ENCODE peak calls at places on chromosome 7, in five cellular contexts. Z is OCI-LY7; V is NB4; O is cardiac fibroblast; N is activated CD8-positive, alpha-beta memory T cell treated with anti-CD3 and anti-CD28 coated beads for 1 hour. U is an unnamed sample.

GRCh38 chr7:158574308-158575036 is 13.2 kb downstream of the PTPRN2 start:
- DNase-seq in Z (no peak), O (no peak), V (peak), N (no peak), U (no peak)

GRCh38 chr7:34104992-34105391 is 199.7 kb downstream of the BMPER start:
- DNase-seq in O (peak), Z (no peak), N (no peak), V (no peak), U (no peak)

GRCh38 chr7:46486264-46487206 is 565.5 kb upstream of the IGFBP3 start:
- DNase-seq in N (no peak), Z (no peak), V (no peak), O (peak), U (no peak)

GRCh38 chr7:50308301-50309129 is 4.0 kb downstream of the IKZF1 start:
- DNase-seq in N (no peak), V (peak), O (no peak), Z (peak), U (no peak)

GRCh38 chr7:125074141-125074540 is 144.5 kb upstream of the POT1 start:
- DNase-seq in O (no peak), V (no peak), N (no peak), Z (no peak), U (no peak)

GRCh38 chr7:134457166-134457565 is 1.7 kb downstream of the AKR1B1 start:
- DNase-seq in V (no peak), N (no peak), Z (no peak), O (no peak), U (no peak)

GRCh38 chr7:82678259-82678658 is 234.7 kb upstream of the CACNA2D1 start:
- DNase-seq in N (no peak), Z (no peak), V (no peak), O (no peak), U (no peak)

GRCh38 chr7:111697771-111698170 is 135.5 kb upstream of the IMMP2L start:
- DNase-seq in V (no peak), N (no peak), Z (no peak), O (no peak), U (no peak)

GRCh38 chr7:123538189-123538714 is 3.9 kb upstream of the IQUB start:
- DNase-seq in V (no peak), N (no peak), Z (no peak), O (peak), U (peak)

GRCh38 chr7:732094-732541 is 5.0 kb upstream of the PRKAR1B start:
- DNase-seq in V (peak), O (peak), Z (no peak), N (no peak), U (peak)

GRCh38 chr7:93178213-93178612 is 30.0 kb upstream of the SAMD9L start:
- DNase-seq in Z (no peak), V (peak), O (peak), N (no peak), U (peak)

GRCh38 chr7:105853931-105854419 is 22.4 kb downstream of the ATXN7L1 start:
- DNase-seq in Z (no peak), O (no peak), V (peak), N (no peak), U (peak)

GRCh38 chr7:5692112-5692844 is 89.2 kb downstream of the RNF216 start:
- DNase-seq in N (no peak), Z (no peak), V (peak), O (peak), U (peak)

GRCh38 chr7:34041716-34042115 is 136.4 kb downstream of the BMPER start:
- DNase-seq in N (no peak), Z (no peak), V (no peak), O (peak), U (no peak)

GRCh38 chr7:151769189-151769821 is 107.6 kb downstream of the PRKAG2 start:
- DNase-seq in V (no peak), O (no peak), N (peak), Z (peak), U (no peak)

GRCh38 chr7:134447383-134447782 is 11.5 kb downstream of the AKR1B1 start:
- DNase-seq in O (no peak), V (peak), N (no peak), Z (no peak), U (no peak)

GRCh38 chr7:128773604-128774003 is 2.0 kb downstream of the OPN1SW start:
- DNase-seq in O (no peak), Z (no peak), N (no peak), V (no peak), U (no peak)

GRCh38 chr7:45888185-45888992 is at the start of gene IGFBP1:
- DNase-seq in O (no peak), Z (no peak), V (no peak), N (no peak), U (peak)

GRCh38 chr7:135428011-135428410 is 81.9 kb downstream of the CNOT4 start:
- DNase-seq in O (no peak), Z (no peak), N (no peak), V (no peak), U (no peak)

GRCh38 chr7:157250605-157251228 is 86.1 kb upstream of the DNAJB6 start:
- DNase-seq in N (no peak), O (peak), V (peak), Z (peak), U (peak)

GRCh38 chr7:101659706-101660105 is 30.6 kb upstream of the MYL10 start:
- DNase-seq in Z (no peak), O (no peak), N (no peak), V (no peak), U (no peak)

GRCh38 chr7:897086-897485 is 20.7 kb downstream of the GET4 start:
- DNase-seq in O (no peak), V (no peak), Z (no peak), N (no peak), U (no peak)

GRCh38 chr7:73671317-73671651 is 3.7 kb downstream of the VPS37D start:
- DNase-seq in N (no peak), O (no peak), V (no peak), Z (no peak), U (no peak)

GRCh38 chr7:90413185-90413528 is 9.9 kb downstream of the CLDN12 start:
- DNase-seq in V (no peak), N (no peak), O (no peak), Z (no peak), U (no peak)

GRCh38 chr7:115340828-115341227 is 418.9 kb downstream of the MDFIC start:
- DNase-seq in N (no peak), Z (no peak), V (peak), O (peak), U (peak)

GRCh38 chr7:123797673-123798526 is 47.1 kb upstream of the HYAL4 start:
- DNase-seq in O (peak), N (no peak), V (peak), Z (peak), U (peak)

GRCh38 chr7:665251-665650 is 61.2 kb upstream of the DNAAF5 start:
- DNase-seq in V (no peak), Z (no peak), N (no peak), O (peak), U (no peak)

GRCh38 chr7:3949226-3949625 is 648.2 kb downstream of the SDK1 start:
- DNase-seq in Z (no peak), O (peak), V (no peak), N (no peak), U (no peak)

GRCh38 chr7:150404785-150405583 is 25.9 kb downstream of the ZNF775 start:
- DNase-seq in N (peak), Z (peak), O (peak), V (peak), U (peak)

GRCh38 chr7:81297317-81297716 is 378.5 kb upstream of the SEMA3C start:
- DNase-seq in O (no peak), N (no peak), Z (no peak), V (no peak), U (no peak)

GRCh38 chr7:1747004-1747801 is 77.1 kb downstream of the ELFN1 start:
- DNase-seq in O (no peak), N (no peak), Z (no peak), V (no peak), U (no peak)

GRCh38 chr7:101066141-101066857 is 19.0 kb upstream of the TRIM56 start:
- DNase-seq in O (no peak), Z (no peak), V (peak), N (no peak), U (no peak)

GRCh38 chr7:117217636-117218035 is 105.2 kb downstream of the WNT2 start:
- DNase-seq in V (no peak), Z (no peak), O (peak), N (no peak), U (no peak)

GRCh38 chr7:49773939-49774458 is 561 bp downstream of the VWC2 start:
- DNase-seq in V (no peak), N (no peak), O (no peak), Z (no peak), U (no peak)

GRCh38 chr7:47540387-47541093 is 41.4 kb downstream of the TNS3 start:
- DNase-seq in V (no peak), O (peak), Z (no peak), N (no peak), U (peak)

GRCh38 chr7:31047747-31048146 is 4.4 kb upstream of the ADCYAP1R1 start:
- DNase-seq in N (no peak), V (no peak), O (no peak), Z (no peak), U (no peak)

GRCh38 chr7:11751807-11752389 is 80.1 kb downstream of the THSD7A start:
- DNase-seq in Z (no peak), V (no peak), N (no peak), O (no peak), U (no peak)

GRCh38 chr7:155183655-155184054 is 113.5 kb downstream of the HTR5A start:
- DNase-seq in O (no peak), Z (no peak), N (no peak), V (no peak), U (no peak)

GRCh38 chr7:112134039-112134438 is 72.2 kb downstream of the DOCK4 start:
- DNase-seq in V (no peak), O (no peak), Z (no peak), N (no peak), U (no peak)

U was measured in dermis blood vessel endothelial cell.